ENCODE peak calls at places on chromosomes 12 and 14, in nine cellular contexts. V is mammary epithelial cell, M is fibroblast of lung, I is GM23248, C is OCI-LY7, P is SK-N-SH, Z is PC-3, B is H9, O is IMR-90. F is an unnamed sample.

GRCh38 chr12:80216890-80217559 is 117.7 kb downstream of the OTOGL start:
- DNase-seq in V (no peak), M (no peak), I (no peak), C (no peak), P (no peak), Z (no peak), B (peak; percentile 28), O (no peak), F (peak; percentile 92)

GRCh38 chr14:22885975-22886374 is 3.0 kb downstream of the REM2 start:
- DNase-seq in V (no peak), M (no peak), I (no peak), C (no peak), P (no peak), Z (no peak), B (no peak), O (no peak), F (no peak)

GRCh38 chr12:70971395-70971794 is 50.9 kb upstream of the PTPRR start:
- DNase-seq in V (no peak), M (peak; percentile 82), I (peak; percentile 26), C (no peak), P (no peak), Z (peak; percentile 72), B (no peak), O (no peak), F (no peak)

GRCh38 chr12:123859035-123859434 is 96.9 kb downstream of the DNAH10 start:
- DNase-seq in V (no peak), M (no peak), I (no peak), C (no peak), P (no peak), Z (no peak), B (peak; percentile 64), O (no peak), F (no peak)

GRCh38 chr14:51607677-51608076 is 44.0 kb upstream of the FRMD6 start:
- DNase-seq in V (no peak), M (peak; percentile 66), I (peak; percentile 97), C (no peak), P (no peak), Z (no peak), B (no peak), O (peak; percentile 59), F (no peak)

GRCh38 chr12:132162508-132163031 is 18.3 kb downstream of the NOC4L start:
- DNase-seq in V (peak; percentile 76), M (peak; percentile 84), I (peak; percentile 90), C (no peak), P (peak; percentile 47), Z (peak; percentile 48), B (no peak), O (peak; percentile 77), F (no peak)

GRCh38 chr12:56358836-56359532 is 923 bp downstream of the STAT2 start:
- DNase-seq in V (peak; percentile 83), M (peak; percentile 89), I (peak; percentile 90), C (peak; percentile 40), P (no peak), Z (peak; percentile 46), B (no peak), O (peak; percentile 87), F (peak; percentile 90)

GRCh38 chr14:100348253-100348729 is 25.2 kb downstream of the SLC25A47 start:
- DNase-seq in V (no peak), M (no peak), I (no peak), C (no peak), P (no peak), Z (no peak), B (no peak), O (no peak), F (no peak)

GRCh38 chr14:100532154-100532915 is 54.9 kb downstream of the BEGAIN start:
- DNase-seq in V (peak; percentile 23), M (no peak), I (no peak), C (no peak), P (peak; percentile 48), Z (no peak), B (peak; percentile 18), O (peak; percentile 13), F (no peak)

DNA sequence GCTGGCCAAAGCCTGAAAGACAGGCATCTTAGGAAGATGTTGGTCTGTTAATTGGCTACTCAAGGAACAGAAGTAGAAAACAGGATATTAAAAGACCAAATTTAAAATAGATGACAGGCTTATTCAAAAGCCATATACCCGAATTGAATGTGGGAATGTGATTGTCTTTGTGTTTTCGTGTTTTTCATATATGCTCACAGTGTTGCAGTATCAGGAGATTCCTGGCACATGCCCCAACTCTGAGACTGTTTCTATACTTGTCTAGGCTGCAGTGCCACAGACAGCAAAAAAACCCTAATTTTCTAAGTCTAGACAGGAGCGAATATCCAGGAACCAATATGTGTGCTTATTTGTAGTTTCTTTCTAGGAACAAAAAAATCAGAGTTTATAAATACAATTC is 57.4 kb upstream of the KRR1 start:
- DNase-seq in V (no peak), M (peak; percentile 50), I (no peak), C (no peak), P (no peak), Z (no peak), B (no peak), O (no peak), F (no peak)
- H3K4me2 ChIP-seq in V (peak overlapping the region; percentile 58), M (no peak overlapping the region), I (no peak overlapping the region), C (no peak overlapping the region), P (no peak overlapping the region), Z (no peak overlapping the region), B (no peak overlapping the region), O (peak overlapping the region; percentile 67), F (no peak overlapping the region)

DNA sequence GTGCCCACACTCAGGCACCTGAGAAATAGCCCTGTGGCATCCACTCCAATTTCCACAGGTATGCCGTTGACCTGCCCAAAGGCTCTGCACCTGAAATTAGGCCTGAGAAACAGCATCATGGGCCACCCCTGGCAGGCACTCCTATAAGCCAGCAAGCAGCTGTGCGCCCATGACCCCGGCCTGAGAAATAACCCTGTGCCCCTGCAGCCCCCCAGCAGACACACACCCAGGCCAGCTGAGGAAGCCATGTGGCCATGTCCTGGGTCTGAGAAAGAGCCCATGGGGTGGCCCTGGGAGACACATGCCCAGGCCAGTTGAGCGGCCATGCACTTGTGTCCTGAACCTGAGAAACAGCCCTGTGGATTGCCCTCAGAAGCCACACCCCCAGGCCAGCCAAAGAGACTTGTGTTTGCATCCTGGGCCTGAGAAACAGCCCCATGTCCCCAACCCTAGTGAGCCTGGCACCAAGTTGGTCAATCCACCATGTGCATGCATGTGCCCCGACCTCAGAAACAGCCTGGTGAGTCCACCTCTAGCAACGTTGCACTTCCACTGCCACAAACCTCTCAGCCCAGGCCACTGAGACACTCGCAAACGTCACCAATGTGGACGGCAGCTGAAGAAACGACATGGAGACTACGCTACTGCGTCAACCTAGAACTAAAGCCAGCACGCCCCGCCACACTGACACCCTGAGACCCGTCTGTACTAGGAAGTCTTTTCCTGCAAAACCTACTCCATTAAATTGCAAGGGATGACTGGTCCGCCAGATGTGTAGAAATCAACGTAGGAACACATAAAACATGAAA is 411.9 kb downstream of the TMEM121 start:
- DNase-seq in V (no peak), M (no peak), I (no peak), C (no peak), P (no peak), Z (no peak), B (no peak), O (no peak), F (no peak)
- H3K9me3 ChIP-seq in V (peaks cover 28% of the 10 kb centered on the region), M (no peaks in the 10 kb centered on the region), I (no peaks in the 10 kb centered on the region), C (no peaks in the 10 kb centered on the region), P (no peaks in the 10 kb centered on the region), Z (peaks cover 10% of the 10 kb centered on the region), B (peaks cover 100% of the 10 kb centered on the region), O (peaks cover 42% of the 10 kb centered on the region), F (no peaks in the 10 kb centered on the region)

GRCh38 chr12:88896958-88897357 is 316.7 kb upstream of the KITLG start:
- DNase-seq in V (no peak), M (peak; percentile 41), I (peak; percentile 56), C (no peak), P (no peak), Z (peak; percentile 15), B (no peak), O (peak; percentile 91), F (no peak)
- H4K20me1 ChIP-seq in V (no peaks in the 10 kb centered on the region), M (no peaks in the 10 kb centered on the region), I (no peaks in the 10 kb centered on the region), C (no peaks in the 10 kb centered on the region), P (no peaks in the 10 kb centered on the region), Z (no peaks in the 10 kb centered on the region), B (no peaks in the 10 kb centered on the region), O (no peaks in the 10 kb centered on the region), F (no peaks in the 10 kb centered on the region)

GRCh38 chr14:93879362-93879983 is 47.7 kb upstream of the FAM181A start:
- DNase-seq in V (no peak), M (no peak), I (no peak), C (no peak), P (no peak), Z (no peak), B (no peak), O (no peak), F (no peak)
- H3K4me2 ChIP-seq in V (peak overlapping the region; percentile 5), M (no peak overlapping the region), I (peak overlapping the region; percentile 49), C (no peak overlapping the region), P (no peak overlapping the region), Z (no peak overlapping the region), B (no peak overlapping the region), O (no peak overlapping the region), F (no peak overlapping the region)